ENCODE peak calls at places on chromosomes 4 and X, in five cellular contexts. N is transverse colon, E is kidney epithelial cell, L is stomach, X is mesendoderm. D is an unnamed sample.

GRCh38 chrX:106951230-106951629 is 31.0 kb downstream of the CLDN2 start:
- DNase-seq in X (no peak), L (no peak), E (no peak), N (no peak), D (no peak)

GRCh38 chr4:15649914-15650545 is 5.1 kb downstream of the FBXL5 start:
- DNase-seq in L (no peak), E (no peak), N (peak; percentile 29), X (peak; percentile 92), D (peak; percentile 57)

GRCh38 chrX:53594354-53594753 is 92.2 kb downstream of the HUWE1 start:
- DNase-seq in X (no peak), N (no peak), E (no peak), L (no peak), D (no peak)

GRCh38 chr4:26272654-26273307 is 48.0 kb upstream of the RBPJ start:
- DNase-seq in E (no peak), X (no peak), L (no peak), N (no peak), D (no peak)

GRCh38 chr4:174352405-174352804 is 68.7 kb downstream of the CEP44 start:
- DNase-seq in N (no peak), L (no peak), E (no peak), X (no peak), D (no peak)

GRCh38 chr4:38902695-38903094 is 35.1 kb downstream of the FAM114A1 start:
- DNase-seq in E (no peak), N (no peak), L (no peak), X (peak; percentile 13), D (no peak)

GRCh38 chrX:87017210-87017609 is 500.4 kb upstream of the KLHL4 start:
- DNase-seq in X (no peak), E (no peak), L (no peak), N (no peak), D (no peak)

GRCh38 chr4:109296545-109296944 is 5.9 kb downstream of the COL25A1 start:
- DNase-seq in N (no peak), E (no peak), L (no peak), X (no peak), D (no peak)

GRCh38 chrX:107827137-107827831 is 1.6 kb downstream of the MID2 start:
- DNase-seq in E (no peak), N (no peak), L (no peak), X (no peak), D (no peak)

GRCh38 chr4:52350926-52351325 is 299.8 kb downstream of the SPATA18 start:
- DNase-seq in E (no peak), X (no peak), N (no peak), L (no peak), D (no peak)

GRCh38 chr4:139919513-139919912 is 234.5 kb downstream of the MAML3 start:
- DNase-seq in N (no peak), X (peak; percentile 49), E (peak; percentile 26), L (no peak), D (no peak)

GRCh38 chr4:140302151-140302859 is 71.1 kb upstream of the SCOC start:
- DNase-seq in X (no peak), L (no peak), E (no peak), N (no peak), D (no peak)

GRCh38 chr4:60913026-60913425 is 287.1 kb upstream of the ADGRL3 start:
- DNase-seq in L (no peak), N (no peak), E (no peak), X (no peak), D (no peak)

GRCh38 chr4:151784676-151785075 is 23.9 kb upstream of the GATB start:
- DNase-seq in E (no peak), L (no peak), X (no peak), N (no peak), D (no peak)

GRCh38 chr4:186021461-186022167 is 47.3 kb upstream of the TLR3 start:
- DNase-seq in X (peak; percentile 78), L (no peak), N (no peak), E (peak; percentile 12), D (peak; percentile 78)

GRCh38 chr4:105895609-105896460 is 564 bp downstream of the NPNT start:
- DNase-seq in X (no peak), N (peak; percentile 52), E (no peak), L (no peak), D (peak; percentile 29)

GRCh38 chr4:146520894-146521542 is 722 bp downstream of the SLC10A7 start:
- DNase-seq in N (peak; percentile 57), L (peak; percentile 46), X (no peak), E (no peak), D (peak; percentile 25)

GRCh38 chr4:21896767-21897166 is 51.8 kb downstream of the KCNIP4 start:
- DNase-seq in N (no peak), E (no peak), X (no peak), L (no peak), D (no peak)

GRCh38 chrX:17629519-17629918 is 107.8 kb upstream of the SCML1 start:
- DNase-seq in E (no peak), X (no peak), L (no peak), N (no peak), D (no peak)

GRCh38 chrX:41384041-41384705 is 50.2 kb downstream of the DDX3X start:
- DNase-seq in L (peak; percentile 80), E (peak; percentile 1), X (peak; percentile 58), N (peak; percentile 79), D (no peak)

GRCh38 chrX:118534716-118535493 is 39.3 kb downstream of the DOCK11 start:
- DNase-seq in L (no peak), E (no peak), N (no peak), X (peak; percentile 78), D (no peak)

GRCh38 chr4:70703695-70704332 is 15.5 kb downstream of the UTP3 start:
- DNase-seq in X (no peak), N (peak; percentile 18), E (no peak), L (no peak), D (no peak)

GRCh38 chr4:86306816-86307215 is 53.0 kb downstream of the MAPK10 start:
- DNase-seq in E (no peak), L (no peak), X (no peak), N (no peak), D (no peak)
- H3K4me3 ChIP-seq in E (no peak overlapping the region), L (no peak overlapping the region), X (no peak overlapping the region), N (no peak overlapping the region), D (no peak overlapping the region)

GRCh38 chrX:43581888-43582539 is 74.1 kb upstream of the MAOA start:
- DNase-seq in L (no peak), N (no peak), X (no peak), E (no peak), D (no peak)

GRCh38 chrX:43581167-43581566 is 74.9 kb upstream of the MAOA start:
- DNase-seq in L (no peak), E (no peak), N (no peak), X (no peak), D (no peak)

GRCh38 chrX:43582540-43582913 is 73.6 kb upstream of the MAOA start:
- DNase-seq in X (no peak), L (no peak), N (no peak), E (no peak), D (no peak)

GRCh38 chrX:43585922-43586321 is 70.2 kb upstream of the MAOA start:
- DNase-seq in L (no peak), E (no peak), N (no peak), X (peak; percentile 0), D (no peak)

GRCh38 chrX:43580621-43581020 is 75.5 kb upstream of the MAOA start:
- DNase-seq in X (no peak), N (no peak), E (no peak), L (no peak), D (no peak)
- H3K4me3 ChIP-seq in X (no peak overlapping the region), N (no peak overlapping the region), E (no peak overlapping the region), L (no peak overlapping the region), D (no peak overlapping the region)

DNA sequence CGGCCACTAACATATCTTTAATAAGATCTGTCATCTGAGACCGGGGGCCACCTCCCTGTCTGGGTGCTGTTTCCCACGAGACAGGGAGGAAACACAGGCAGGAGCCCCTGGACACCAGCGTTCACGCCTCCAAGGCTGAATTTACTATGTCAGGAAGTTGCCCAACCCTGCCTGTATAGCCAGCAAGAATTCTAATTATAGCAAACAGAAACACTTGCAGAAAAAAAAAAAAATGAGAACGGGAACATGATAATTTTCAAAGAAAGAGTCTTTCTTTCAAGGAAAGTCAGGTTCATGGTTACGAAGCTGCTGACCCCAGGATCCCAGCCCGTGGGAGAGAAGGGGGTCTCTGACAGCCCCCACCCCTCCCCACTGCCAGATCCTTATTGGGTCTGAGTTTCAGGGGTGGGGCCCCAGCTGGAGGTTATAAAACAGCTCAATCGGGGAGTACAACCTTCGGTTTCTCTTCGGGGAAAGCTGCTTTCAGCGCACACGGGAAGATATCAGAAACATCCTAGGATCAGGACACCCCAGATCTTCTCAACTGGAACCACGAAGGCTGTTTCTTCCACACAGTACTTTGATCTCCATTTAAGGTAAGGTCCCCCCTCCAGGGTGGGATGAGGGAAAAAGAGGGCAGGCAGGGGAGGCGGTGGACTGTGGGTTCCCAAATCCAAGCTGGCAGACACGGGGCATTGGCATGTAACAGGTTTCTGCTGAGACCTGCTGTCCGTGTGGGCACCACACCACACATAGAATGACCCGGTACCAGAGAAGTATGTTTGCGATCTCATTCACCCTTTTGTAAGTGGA is at the start of gene IL3RA:
- DNase-seq in N (peak; percentile 57), L (no peak), E (no peak), X (no peak), D (no peak)
- H3K4me3 ChIP-seq in N (peak within 1 kb of the TSS; percentile 28), L (peak within 1 kb of the TSS; percentile 43), E (no peak within 1 kb of the TSS), X (no peak within 1 kb of the TSS), D (no peak within 1 kb of the TSS)

GRCh38 chr4:73396304-73396703 is 7.8 kb upstream of the ALB start:
- DNase-seq in N (no peak), X (no peak), E (no peak), L (no peak), D (no peak)

GRCh38 chr4:73392936-73393335 is 11.2 kb upstream of the ALB start:
- DNase-seq in X (no peak), L (no peak), N (no peak), E (no peak), D (no peak)

GRCh38 chr4:73388887-73389286 is 15.2 kb upstream of the ALB start:
- DNase-seq in N (no peak), L (no peak), X (no peak), E (no peak), D (no peak)

GRCh38 chr4:73387552-73387951 is 16.5 kb upstream of the ALB start:
- DNase-seq in N (no peak), L (no peak), X (no peak), E (no peak), D (no peak)

DNA sequence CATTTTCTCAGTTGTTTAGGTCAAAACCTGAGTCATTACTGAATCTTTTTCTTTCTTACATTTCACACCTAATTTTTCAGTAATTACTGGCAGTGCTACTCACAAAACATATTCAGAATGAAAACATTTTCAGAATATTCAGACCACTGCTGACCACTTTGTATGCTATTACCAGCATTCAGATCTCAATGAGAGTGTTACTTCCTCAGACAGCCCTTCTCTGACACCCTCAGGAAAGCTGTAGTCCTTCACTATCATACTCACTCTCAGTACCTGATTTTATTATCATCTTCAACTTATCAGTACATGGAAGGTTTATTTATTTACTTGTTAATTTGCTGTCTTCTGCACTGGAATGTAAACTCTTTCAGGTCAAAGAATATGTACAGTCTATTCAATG is 12.3 kb upstream of the ALB start:
- DNase-seq in N (no peak), E (no peak), L (no peak), X (no peak), D (no peak)
- H3K4me3 ChIP-seq in N (no peak overlapping the region), E (no peak overlapping the region), L (no peak overlapping the region), X (no peak overlapping the region), D (no peak overlapping the region)

D was measured in BE2C.